ENCODE peak calls at places on chromosomes 12 and 14, in nine cellular contexts. One of them, this sample, is unnamed.

GRCh38 chr14:62269204-62269603 is 507.0 kb downstream of the SNAPC1 start:
- DNase-seq in adrenal gland: no peak
- DNase-seq in suprapubic skin: no peak
- DNase-seq in NB4: peak
- DNase-seq in tibial nerve: no peak
- DNase-seq in thyroid gland: no peak
- DNase-seq in breast epithelium: no peak
- DNase-seq in transverse colon: no peak
- DNase-seq in endothelial cell of umbilical vein: no peak
- DNase-seq in this sample: no peak

GRCh38 chr12:56590237-56590830 is 39.8 kb downstream of the BAZ2A start:
- DNase-seq in adrenal gland: no peak
- DNase-seq in suprapubic skin: no peak
- DNase-seq in NB4: peak
- DNase-seq in tibial nerve: no peak
- DNase-seq in thyroid gland: no peak
- DNase-seq in breast epithelium: no peak
- DNase-seq in transverse colon: no peak
- DNase-seq in endothelial cell of umbilical vein: no peak
- DNase-seq in this sample: no peak

GRCh38 chr12:15693233-15693911 is 95.8 kb downstream of the EPS8 start:
- DNase-seq in adrenal gland: no peak
- DNase-seq in suprapubic skin: no peak
- DNase-seq in NB4: no peak
- DNase-seq in tibial nerve: no peak
- DNase-seq in thyroid gland: no peak
- DNase-seq in breast epithelium: no peak
- DNase-seq in transverse colon: no peak
- DNase-seq in endothelial cell of umbilical vein: no peak
- DNase-seq in this sample: no peak

GRCh38 chr14:34501997-34502396 is 37.5 kb downstream of the EAPP start:
- DNase-seq in adrenal gland: no peak
- DNase-seq in suprapubic skin: no peak
- DNase-seq in NB4: no peak
- DNase-seq in tibial nerve: no peak
- DNase-seq in thyroid gland: no peak
- DNase-seq in breast epithelium: no peak
- DNase-seq in transverse colon: no peak
- DNase-seq in endothelial cell of umbilical vein: peak
- DNase-seq in this sample: no peak

GRCh38 chr14:59358105-59358504 is 107.1 kb downstream of the GPR135 start:
- DNase-seq in adrenal gland: peak
- DNase-seq in suprapubic skin: peak
- DNase-seq in NB4: peak
- DNase-seq in tibial nerve: peak
- DNase-seq in thyroid gland: peak
- DNase-seq in breast epithelium: no peak
- DNase-seq in transverse colon: no peak
- DNase-seq in endothelial cell of umbilical vein: no peak
- DNase-seq in this sample: peak

GRCh38 chr12:74491374-74491773 is 46.3 kb upstream of the ATXN7L3B start:
- DNase-seq in adrenal gland: no peak
- DNase-seq in suprapubic skin: no peak
- DNase-seq in NB4: no peak
- DNase-seq in tibial nerve: no peak
- DNase-seq in thyroid gland: no peak
- DNase-seq in breast epithelium: no peak
- DNase-seq in transverse colon: no peak
- DNase-seq in endothelial cell of umbilical vein: no peak
- DNase-seq in this sample: no peak

GRCh38 chr14:89327771-89328212 is 89.2 kb downstream of the FOXN3 start:
- DNase-seq in adrenal gland: no peak
- DNase-seq in suprapubic skin: no peak
- DNase-seq in NB4: no peak
- DNase-seq in tibial nerve: no peak
- DNase-seq in thyroid gland: no peak
- DNase-seq in breast epithelium: no peak
- DNase-seq in transverse colon: no peak
- DNase-seq in endothelial cell of umbilical vein: no peak
- DNase-seq in this sample: no peak

GRCh38 chr14:60573943-60574496 is 65.1 kb downstream of the SIX6 start:
- DNase-seq in adrenal gland: no peak
- DNase-seq in suprapubic skin: no peak
- DNase-seq in NB4: no peak
- DNase-seq in tibial nerve: no peak
- DNase-seq in thyroid gland: no peak
- DNase-seq in breast epithelium: no peak
- DNase-seq in transverse colon: no peak
- DNase-seq in endothelial cell of umbilical vein: no peak
- DNase-seq in this sample: no peak

GRCh38 chr14:104856157-104856868 is 8.8 kb upstream of the CEP170B start:
- DNase-seq in adrenal gland: no peak
- DNase-seq in suprapubic skin: peak
- DNase-seq in NB4: no peak
- DNase-seq in tibial nerve: no peak
- DNase-seq in thyroid gland: no peak
- DNase-seq in breast epithelium: no peak
- DNase-seq in transverse colon: no peak
- DNase-seq in endothelial cell of umbilical vein: no peak
- DNase-seq in this sample: no peak

GRCh38 chr12:55850893-55851292 is 8.2 kb upstream of the MMP19 start:
- DNase-seq in adrenal gland: no peak
- DNase-seq in suprapubic skin: peak
- DNase-seq in NB4: no peak
- DNase-seq in tibial nerve: no peak
- DNase-seq in thyroid gland: peak
- DNase-seq in breast epithelium: no peak
- DNase-seq in transverse colon: no peak
- DNase-seq in endothelial cell of umbilical vein: no peak
- DNase-seq in this sample: no peak

GRCh38 chr12:33486058-33486457 is 46.4 kb upstream of the SYT10 start:
- DNase-seq in adrenal gland: no peak
- DNase-seq in suprapubic skin: no peak
- DNase-seq in NB4: no peak
- DNase-seq in tibial nerve: no peak
- DNase-seq in thyroid gland: no peak
- DNase-seq in breast epithelium: no peak
- DNase-seq in transverse colon: no peak
- DNase-seq in endothelial cell of umbilical vein: no peak
- DNase-seq in this sample: no peak

GRCh38 chr12:57106021-57106708 is 5.0 kb downstream of the STAT6 start:
- DNase-seq in adrenal gland: no peak
- DNase-seq in suprapubic skin: peak
- DNase-seq in NB4: no peak
- DNase-seq in tibial nerve: no peak
- DNase-seq in thyroid gland: no peak
- DNase-seq in breast epithelium: no peak
- DNase-seq in transverse colon: no peak
- DNase-seq in endothelial cell of umbilical vein: no peak
- DNase-seq in this sample: no peak

GRCh38 chr14:90604356-90604755 is 207.5 kb downstream of the CALM1 start:
- DNase-seq in adrenal gland: no peak
- DNase-seq in suprapubic skin: no peak
- DNase-seq in NB4: no peak
- DNase-seq in tibial nerve: no peak
- DNase-seq in thyroid gland: no peak
- DNase-seq in breast epithelium: no peak
- DNase-seq in transverse colon: no peak
- DNase-seq in endothelial cell of umbilical vein: peak
- DNase-seq in this sample: no peak

GRCh38 chr12:92147491-92147890 is 1.8 kb upstream of the BTG1 start:
- DNase-seq in adrenal gland: no peak
- DNase-seq in suprapubic skin: no peak
- DNase-seq in NB4: peak
- DNase-seq in tibial nerve: no peak
- DNase-seq in thyroid gland: no peak
- DNase-seq in breast epithelium: no peak
- DNase-seq in transverse colon: no peak
- DNase-seq in endothelial cell of umbilical vein: no peak
- DNase-seq in this sample: no peak
- H3K4me3 ChIP-seq in adrenal gland: no peak
- H3K4me3 ChIP-seq in suprapubic skin: peak
- H3K4me3 ChIP-seq in NB4: peak
- H3K4me3 ChIP-seq in tibial nerve: no peak
- H3K4me3 ChIP-seq in thyroid gland: no peak
- H3K4me3 ChIP-seq in breast epithelium: no peak
- H3K4me3 ChIP-seq in transverse colon: peak
- H3K4me3 ChIP-seq in endothelial cell of umbilical vein: no peak
- H3K4me3 ChIP-seq in this sample: peak

DNA sequence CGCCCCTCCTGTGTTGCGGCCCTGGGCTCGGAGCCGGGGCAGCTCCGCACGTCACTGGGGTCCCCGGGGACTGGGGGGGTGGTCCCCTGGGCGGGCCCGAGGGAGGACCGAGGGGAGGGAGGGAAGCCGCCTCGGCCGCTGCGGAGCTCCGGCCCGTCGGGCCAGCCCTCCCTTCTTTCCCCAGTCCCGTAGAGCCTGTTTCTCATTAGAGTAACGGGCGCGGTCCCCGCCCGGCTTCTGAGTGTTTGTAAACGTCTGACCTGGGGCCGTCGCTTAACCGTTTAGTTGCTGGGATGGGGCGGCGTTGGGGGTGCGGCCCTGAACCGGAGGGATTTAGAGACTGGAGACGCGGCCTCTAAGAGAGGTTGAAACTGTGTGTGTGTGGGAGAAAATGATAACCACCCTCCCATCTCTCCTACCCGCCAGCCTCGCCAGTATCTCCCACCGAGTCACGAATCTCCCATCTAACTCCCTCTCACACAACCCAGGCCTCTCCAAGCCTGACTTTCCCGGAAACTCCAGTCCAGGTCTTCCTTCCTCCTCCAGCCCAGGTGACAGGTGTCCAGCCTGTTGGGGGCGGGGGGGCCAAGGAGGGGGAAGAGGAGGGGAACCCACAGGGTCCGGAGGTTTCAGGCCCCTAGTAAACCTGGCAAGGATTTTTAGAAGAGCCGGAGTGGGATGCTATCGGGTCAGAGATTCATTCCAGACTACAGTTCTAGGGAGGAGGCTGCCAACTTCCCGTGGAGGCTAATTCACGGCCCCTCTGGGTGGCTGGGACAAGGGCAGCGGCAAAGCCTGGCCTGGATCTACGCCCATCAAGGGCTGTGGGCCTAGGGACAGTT is 1.1 kb upstream of the NFATC4 start:
- DNase-seq in adrenal gland: peak
- DNase-seq in suprapubic skin: peak
- DNase-seq in NB4: peak
- DNase-seq in tibial nerve: peak
- DNase-seq in thyroid gland: peak
- DNase-seq in breast epithelium: peak
- DNase-seq in transverse colon: peak
- DNase-seq in endothelial cell of umbilical vein: peak
- DNase-seq in this sample: peak
- TF ChIP-seq POLR2A in adrenal gland: peak
- TF ChIP-seq POLR2A in suprapubic skin: no peak
- TF ChIP-seq POLR2A in NB4: peak
- TF ChIP-seq POLR2A in tibial nerve: peak
- TF ChIP-seq POLR2A in thyroid gland: no peak
- TF ChIP-seq POLR2A in breast epithelium: peak
- TF ChIP-seq POLR2A in transverse colon: peak
- TF ChIP-seq POLR2A in endothelial cell of umbilical vein: peak
- TF ChIP-seq POLR2A in this sample: peak

DNA sequence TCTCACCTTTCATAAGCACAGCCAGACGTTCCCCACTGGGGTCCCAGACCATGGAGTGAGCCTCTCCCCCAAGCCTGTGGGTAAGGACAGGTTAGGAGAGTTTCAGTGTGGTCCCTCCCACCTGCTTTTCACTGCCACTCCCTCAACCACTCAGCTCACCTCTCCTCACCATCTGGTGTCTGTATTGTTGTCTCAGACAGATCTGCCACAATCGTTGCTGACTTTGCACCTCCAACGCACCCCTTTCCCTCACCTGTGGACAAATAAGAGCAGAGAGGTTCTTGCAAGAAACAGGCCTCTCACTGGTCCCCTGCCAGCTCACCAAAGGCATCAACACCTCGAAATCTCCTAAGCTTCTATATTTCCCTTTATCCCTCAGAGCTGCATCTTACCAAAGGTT is 8.8 kb downstream of the MYG1 start:
- DNase-seq in adrenal gland: no peak
- DNase-seq in suprapubic skin: no peak
- DNase-seq in NB4: no peak
- DNase-seq in tibial nerve: no peak
- DNase-seq in thyroid gland: no peak
- DNase-seq in breast epithelium: no peak
- DNase-seq in transverse colon: no peak
- DNase-seq in endothelial cell of umbilical vein: no peak
- DNase-seq in this sample: no peak
- H3K4me3 ChIP-seq in adrenal gland: no peak
- H3K4me3 ChIP-seq in suprapubic skin: no peak
- H3K4me3 ChIP-seq in NB4: no peak
- H3K4me3 ChIP-seq in tibial nerve: no peak
- H3K4me3 ChIP-seq in thyroid gland: no peak
- H3K4me3 ChIP-seq in breast epithelium: no peak
- H3K4me3 ChIP-seq in transverse colon: no peak
- H3K4me3 ChIP-seq in endothelial cell of umbilical vein: no peak
- H3K4me3 ChIP-seq in this sample: no peak

GRCh38 chr14:54515670-54516069 is 6.0 kb downstream of the CGRRF1 start:
- DNase-seq in adrenal gland: no peak
- DNase-seq in suprapubic skin: no peak
- DNase-seq in NB4: no peak
- DNase-seq in tibial nerve: no peak
- DNase-seq in thyroid gland: no peak
- DNase-seq in breast epithelium: no peak
- DNase-seq in transverse colon: no peak
- DNase-seq in endothelial cell of umbilical vein: no peak
- DNase-seq in this sample: no peak

GRCh38 chr14:54512393-54512792 is 2.7 kb downstream of the CGRRF1 start:
- DNase-seq in adrenal gland: no peak
- DNase-seq in suprapubic skin: no peak
- DNase-seq in NB4: no peak
- DNase-seq in tibial nerve: no peak
- DNase-seq in thyroid gland: no peak
- DNase-seq in breast epithelium: no peak
- DNase-seq in transverse colon: no peak
- DNase-seq in endothelial cell of umbilical vein: peak
- DNase-seq in this sample: no peak

DNA sequence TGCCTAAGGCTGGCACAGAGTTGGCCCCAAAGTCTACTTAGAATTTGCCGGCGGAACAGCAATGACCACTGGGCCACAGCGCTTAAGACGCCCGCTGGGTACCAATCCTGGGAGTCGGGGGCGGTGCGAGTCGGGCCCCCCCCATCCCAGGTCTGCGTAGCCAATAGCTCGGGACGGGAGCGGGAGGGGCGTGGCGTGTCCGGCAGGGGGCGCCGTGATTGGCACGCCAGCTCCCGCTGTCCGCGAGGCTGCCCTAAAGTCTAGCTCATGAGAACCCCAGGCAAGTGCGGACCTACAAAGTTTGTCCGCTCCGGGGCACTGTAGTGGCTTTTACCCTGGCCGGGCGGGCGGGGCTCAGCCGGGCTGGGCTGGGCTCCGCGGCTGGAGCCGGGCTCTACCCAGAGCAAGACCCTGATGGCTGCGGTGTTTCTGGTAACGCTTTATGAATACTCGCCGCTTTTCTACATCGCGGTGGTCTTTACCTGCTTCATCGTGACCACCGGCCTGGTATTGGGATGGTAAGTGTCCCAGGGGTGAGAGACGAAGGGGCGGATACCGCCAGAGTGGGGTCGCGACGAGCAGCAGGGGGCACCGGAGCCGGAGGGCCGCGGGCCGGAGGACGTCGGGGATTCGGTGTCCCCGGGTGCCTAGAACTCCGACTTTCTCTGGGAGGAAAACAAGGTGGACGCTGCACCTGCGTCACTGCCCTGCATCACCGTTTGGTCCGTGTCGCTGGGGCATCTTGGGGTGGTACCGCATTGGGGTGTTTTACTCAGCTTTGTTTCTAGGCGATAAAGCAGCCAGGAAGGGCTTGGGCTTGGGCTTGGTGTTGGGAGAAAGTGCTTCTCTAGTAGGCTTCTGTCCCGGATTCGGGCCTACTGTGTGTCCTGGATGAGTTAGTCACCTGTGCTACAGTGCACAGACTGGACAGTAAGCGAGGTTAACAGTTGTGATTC is at the start of gene CGRRF1:
- DNase-seq in adrenal gland: peak
- DNase-seq in suprapubic skin: peak
- DNase-seq in NB4: peak
- DNase-seq in tibial nerve: peak
- DNase-seq in thyroid gland: peak
- DNase-seq in breast epithelium: peak
- DNase-seq in transverse colon: peak
- DNase-seq in endothelial cell of umbilical vein: peak
- DNase-seq in this sample: peak
- TF ChIP-seq POLR2A in adrenal gland: peak
- TF ChIP-seq POLR2A in suprapubic skin: peak
- TF ChIP-seq POLR2A in NB4: peak
- TF ChIP-seq POLR2A in tibial nerve: peak
- TF ChIP-seq POLR2A in thyroid gland: peak
- TF ChIP-seq POLR2A in breast epithelium: peak
- TF ChIP-seq POLR2A in transverse colon: peak
- TF ChIP-seq POLR2A in endothelial cell of umbilical vein: peak
- TF ChIP-seq POLR2A in this sample: no peak